ENCODE peak calls at places on chromosomes 7 and 10, in ten cellular contexts. M, F, B, X, C, R, G, K, Z and E are unnamed samples.

GRCh38 chr7:151349507-151349853 is 7.9 kb downstream of the NUB1 start:
- DNase-seq in M (no peak), C (no peak), F (no peak), K (no peak), Z (no peak), B (no peak), R (no peak), X (no peak), G (no peak), E (peak)

GRCh38 chr10:58179238-58179637 is 88.5 kb downstream of the IPMK start:
- DNase-seq in G (no peak), X (no peak), F (no peak), R (no peak), Z (no peak), M (no peak), C (no peak), K (no peak), B (no peak), E (no peak)

GRCh38 chr7:137592232-137592896 is 248.8 kb upstream of the PTN start:
- DNase-seq in R (peak), F (no peak), C (peak), Z (peak), K (peak), M (peak), B (peak), X (no peak), G (no peak), E (peak)

GRCh38 chr10:100038561-100039071 is 28.9 kb upstream of the DNMBP start:
- DNase-seq in G (no peak), C (no peak), R (peak), B (no peak), F (no peak), X (no peak), M (no peak), K (no peak), Z (no peak), E (peak)

GRCh38 chr10:78417425-78418370 is 384.0 kb downstream of the RPS24 start:
- DNase-seq in M (no peak), F (no peak), R (no peak), B (no peak), K (no peak), Z (peak), C (no peak), X (no peak), G (no peak), E (no peak)

GRCh38 chr7:19526639-19527038 is 182.2 kb downstream of the POLR1F start:
- DNase-seq in R (no peak), K (no peak), X (no peak), F (no peak), B (no peak), G (no peak), C (no peak), Z (no peak), M (no peak), E (no peak)

GRCh38 chr7:102272075-102272916 is 14.4 kb upstream of the SH2B2 start:
- DNase-seq in Z (peak), G (peak), K (peak), C (peak), R (peak), X (peak), F (peak), B (peak), M (peak), E (peak)

GRCh38 chr7:128446306-128446705 is 9.4 kb upstream of the HILPDA start:
- DNase-seq in R (no peak), C (no peak), Z (no peak), M (no peak), K (no peak), F (no peak), X (no peak), G (no peak), B (peak), E (no peak)

GRCh38 chr10:29157321-29157720 is 131.5 kb upstream of the LYZL1 start:
- DNase-seq in M (no peak), R (no peak), C (no peak), X (no peak), K (no peak), F (no peak), B (no peak), Z (no peak), G (no peak), E (no peak)

GRCh38 chr10:105963450-105963849 is 1201.1 kb downstream of the SORCS1 start:
- DNase-seq in B (peak), C (no peak), Z (no peak), M (no peak), X (no peak), K (no peak), F (no peak), G (no peak), R (no peak), E (no peak)

GRCh38 chr10:49542353-49542752 is 3.4 kb upstream of the ERCC6 start:
- DNase-seq in B (no peak), C (no peak), M (no peak), K (no peak), F (no peak), X (no peak), G (no peak), R (no peak), Z (no peak), E (no peak)

GRCh38 chr10:4384254-4384653 is 441.8 kb upstream of the AKR1E2 start:
- DNase-seq in C (no peak), R (no peak), K (no peak), Z (no peak), M (no peak), X (no peak), F (no peak), G (no peak), B (no peak), E (no peak)

GRCh38 chr7:7524121-7524520 is 11.6 kb downstream of the COL28A1 start:
- DNase-seq in F (no peak), X (no peak), Z (no peak), B (no peak), R (no peak), G (no peak), M (no peak), K (no peak), C (no peak), E (no peak)

GRCh38 chr7:56092789-56093531 is at the start of gene PHKG1:
- DNase-seq in M (peak), F (no peak), X (no peak), C (no peak), R (peak), Z (peak), B (peak), K (peak), G (no peak), E (peak)

GRCh38 chr7:158432369-158433270 is 155.0 kb downstream of the PTPRN2 start:
- DNase-seq in M (no peak), Z (peak), C (no peak), B (peak), R (no peak), F (no peak), X (no peak), K (peak), G (no peak), E (peak)

GRCh38 chr10:113052076-113052830 is 102.2 kb downstream of the TCF7L2 start:
- DNase-seq in F (no peak), Z (peak), G (no peak), X (no peak), B (no peak), K (no peak), C (no peak), R (peak), M (no peak), E (no peak)

GRCh38 chr7:99563650-99564049 is 5.2 kb downstream of the ZNF655 start:
- DNase-seq in F (no peak), K (peak), M (peak), C (no peak), R (peak), Z (no peak), X (no peak), G (no peak), B (no peak), E (no peak)

GRCh38 chr7:140059288-140060242 is 3.2 kb downstream of the PARP12 start:
- DNase-seq in B (peak), M (peak), X (peak), G (no peak), R (no peak), Z (no peak), C (peak), K (peak), F (peak), E (peak)

GRCh38 chr7:17447728-17448478 is 149.5 kb downstream of the AHR start:
- DNase-seq in C (no peak), R (no peak), B (no peak), F (no peak), K (no peak), X (no peak), Z (no peak), G (no peak), M (peak), E (no peak)

GRCh38 chr10:34709637-34710390 is 105.3 kb downstream of the PARD3 start:
- DNase-seq in X (no peak), G (no peak), M (no peak), F (no peak), B (no peak), C (no peak), K (no peak), R (no peak), Z (no peak), E (no peak)

GRCh38 chr7:90250601-90251303 is 5.8 kb downstream of the CFAP69 start:
- DNase-seq in G (no peak), Z (no peak), C (no peak), B (peak), K (no peak), F (no peak), M (peak), X (no peak), R (peak), E (no peak)

GRCh38 chr10:42790835-42791234 is 8.2 kb downstream of the BMS1 start:
- DNase-seq in G (no peak), Z (no peak), F (no peak), K (no peak), R (peak), B (no peak), C (no peak), M (peak), X (no peak), E (no peak)

GRCh38 chr10:60611291-60611747 is 167.0 kb upstream of the CDK1 start:
- DNase-seq in X (peak), R (peak), F (no peak), C (peak), M (peak), Z (no peak), K (peak), B (no peak), G (no peak), E (no peak)

GRCh38 chr10:103479135-103479534 is at the start of gene CALHM3:
- DNase-seq in Z (no peak), F (no peak), B (no peak), K (peak), X (no peak), M (peak), C (peak), R (peak), G (no peak), E (no peak)

GRCh38 chr10:71368639-71369038 is 28.1 kb upstream of the CDH23 start:
- DNase-seq in X (no peak), R (no peak), Z (no peak), F (no peak), G (no peak), M (no peak), B (no peak), C (no peak), K (no peak), E (no peak)

GRCh38 chr7:8260871-8261707 is 878 bp downstream of the ICA1 start:
- DNase-seq in G (no peak), B (peak), Z (peak), R (peak), M (no peak), X (no peak), K (peak), C (no peak), F (no peak), E (peak)

GRCh38 chr7:100191775-100192174 is 14.1 kb downstream of the STAG3 start:
- DNase-seq in X (no peak), G (no peak), Z (no peak), R (no peak), K (no peak), M (peak), C (no peak), B (no peak), F (no peak), E (no peak)

GRCh38 chr10:69180525-69181204 is 631 bp downstream of the SUPV3L1 start:
- DNase-seq in M (peak), B (no peak), R (peak), X (no peak), K (peak), Z (no peak), C (no peak), G (no peak), F (peak), E (peak)

GRCh38 chr10:23096814-23097549 is 1.6 kb downstream of the MSRB2 start:
- DNase-seq in C (no peak), B (peak), R (peak), M (peak), F (no peak), K (no peak), G (no peak), Z (peak), X (no peak), E (no peak)

GRCh38 chr7:50679218-50680007 is 103.3 kb downstream of the GRB10 start:
- DNase-seq in R (peak), B (peak), F (no peak), C (peak), X (no peak), G (no peak), M (peak), K (peak), Z (no peak), E (no peak)

GRCh38 chr7:78912781-78913180 is 540.7 kb downstream of the MAGI2 start:
- DNase-seq in Z (no peak), M (no peak), F (no peak), K (no peak), B (no peak), X (no peak), R (no peak), G (no peak), C (no peak), E (no peak)

GRCh38 chr10:72315054-72315453 is 39.7 kb downstream of the DNAJB12 start:
- DNase-seq in M (no peak), Z (no peak), K (no peak), F (no peak), G (peak), B (no peak), X (no peak), R (peak), C (no peak), E (peak)

GRCh38 chr10:102117391-102118159 is 2.6 kb downstream of the LDB1 start:
- DNase-seq in X (peak), G (no peak), C (no peak), M (peak), R (peak), F (peak), B (peak), Z (peak), K (no peak), E (peak)

GRCh38 chr10:100993986-100994708 is 5.5 kb upstream of the LZTS2 start:
- DNase-seq in G (no peak), C (no peak), M (peak), Z (peak), F (no peak), R (peak), X (no peak), B (no peak), K (no peak), E (no peak)

GRCh38 chr7:28954936-28955335 is 3.2 kb downstream of the TRIL start:
- DNase-seq in R (no peak), F (no peak), K (no peak), Z (no peak), M (no peak), C (no peak), G (no peak), X (no peak), B (no peak), E (no peak)

GRCh38 chr10:84177541-84178386 is 4.2 kb downstream of the GPR15LG start:
- DNase-seq in M (no peak), G (no peak), B (no peak), K (no peak), Z (no peak), F (peak), R (no peak), X (no peak), C (no peak), E (no peak)

GRCh38 chr7:75914655-75915415 is at the start of gene POR:
- DNase-seq in R (peak), F (peak), X (peak), M (peak), Z (peak), B (peak), C (peak), K (peak), G (peak), E (peak)

GRCh38 chr7:36468361-36469140 is 78.9 kb downstream of the ANLN start:
- DNase-seq in B (no peak), Z (no peak), G (no peak), C (no peak), F (no peak), X (no peak), K (no peak), R (no peak), M (no peak), E (no peak)

GRCh38 chr7:1242601-1243289 is 10.1 kb downstream of the UNCX start:
- DNase-seq in Z (no peak), B (no peak), G (no peak), K (no peak), M (no peak), C (no peak), R (peak), X (no peak), F (no peak), E (no peak)